ENCODE peak calls at places on chromosomes 7 and 10, in six cellular contexts. Q is bronchial epithelial cell, R is PC-3, P is GM12865, N is heart left ventricle, L is dorsolateral prefrontal cortex. S is an unnamed sample.

GRCh38 chr10:10677479-10677878 is 340.2 kb upstream of the CELF2 start:
- DNase-seq in Q (peak; percentile 78), R (peak; percentile 18), P (peak; percentile 82), N (peak; percentile 58), L (no peak), S (peak; percentile 14)

GRCh38 chr7:128922496-128923410 is 12.2 kb upstream of the KCP start:
- DNase-seq in Q (no peak), R (no peak), P (no peak), N (no peak), L (no peak), S (no peak)

GRCh38 chr10:17793823-17794759 is 15.1 kb upstream of the MRC1 start:
- DNase-seq in Q (peak; percentile 8), R (no peak), P (no peak), N (no peak), L (no peak), S (no peak)

GRCh38 chr10:89332718-89333281 is 5.0 kb downstream of the IFIT3 start:
- DNase-seq in Q (peak; percentile 5), R (no peak), P (peak; percentile 84), N (no peak), L (no peak), S (no peak)

GRCh38 chr10:85175635-85176034 is 847.2 kb downstream of the CCSER2 start:
- DNase-seq in Q (no peak), R (no peak), P (no peak), N (no peak), L (no peak), S (no peak)

GRCh38 chr10:69757553-69758309 is 44.0 kb upstream of the COL13A1 start:
- DNase-seq in Q (no peak), R (peak; percentile 47), P (no peak), N (peak; percentile 40), L (peak; percentile 38), S (no peak)

GRCh38 chr10:5833814-5834213 is 20.6 kb upstream of the GDI2 start:
- DNase-seq in Q (no peak), R (no peak), P (no peak), N (no peak), L (no peak), S (no peak)

GRCh38 chr10:118045154-118045841 is 1.4 kb downstream of the RAB11FIP2 start:
- DNase-seq in Q (no peak), R (no peak), P (no peak), N (no peak), L (no peak), S (no peak)

DNA sequence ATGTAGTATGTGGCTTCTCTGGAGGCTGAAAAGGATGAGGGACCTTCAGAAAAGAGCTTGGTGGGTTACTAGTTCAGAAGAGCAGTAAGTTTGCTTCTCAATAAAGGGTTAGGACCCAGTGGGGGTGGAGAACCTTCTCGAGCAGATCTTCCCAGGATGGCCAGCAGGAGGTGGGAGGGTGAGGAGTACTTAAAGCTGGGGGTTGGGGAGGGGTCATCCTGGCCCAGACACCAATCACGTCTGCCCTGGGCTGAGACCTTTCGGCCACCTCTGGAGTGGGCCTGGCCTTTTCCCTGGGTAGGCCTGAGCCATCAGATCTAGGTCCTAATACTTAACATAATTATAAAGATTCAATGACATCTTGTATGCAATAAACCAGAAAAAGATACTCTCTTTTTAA is 149.0 kb upstream of the TCF7L2 start:
- DNase-seq in Q (no peak), R (no peak), P (no peak), N (no peak), L (no peak), S (no peak)
- TF ChIP-seq CTCF in Q (no peak), R (no peak), P (no peak), N (no peak), L (no peak), S (no peak)

GRCh38 chr7:50978633-50979215 is 196.0 kb upstream of the GRB10 start:
- DNase-seq in Q (no peak), R (peak; percentile 55), P (no peak), N (no peak), L (no peak), S (no peak)
- TF ChIP-seq CTCF in Q (no peak), R (peak; percentile 49), P (no peak), N (no peak), L (no peak), S (no peak)

DNA sequence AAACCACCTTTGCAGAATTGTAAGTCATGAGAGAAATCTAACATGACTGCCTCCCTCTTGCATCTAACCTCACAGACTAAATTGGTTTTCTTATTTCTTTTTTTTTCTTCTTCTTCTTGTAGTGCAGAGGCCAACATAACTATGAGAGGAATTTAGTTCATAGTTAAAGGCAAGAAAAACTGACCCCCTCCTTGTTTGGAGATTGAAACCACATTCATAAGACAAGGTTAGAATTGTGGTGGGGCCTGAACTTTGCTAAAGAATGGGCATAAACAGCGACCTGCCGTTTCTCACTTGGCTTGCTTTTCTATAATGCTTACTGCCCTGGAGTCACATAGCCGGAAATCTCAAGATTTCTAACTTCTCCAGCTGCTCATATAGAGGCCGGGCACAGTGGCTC is 2.4 kb upstream of the POLM start:
- DNase-seq in Q (no peak), R (no peak), P (no peak), N (no peak), L (no peak), S (no peak)
- TF ChIP-seq CTCF in Q (no peak), R (no peak), P (no peak), N (no peak), L (no peak), S (no peak)

DNA sequence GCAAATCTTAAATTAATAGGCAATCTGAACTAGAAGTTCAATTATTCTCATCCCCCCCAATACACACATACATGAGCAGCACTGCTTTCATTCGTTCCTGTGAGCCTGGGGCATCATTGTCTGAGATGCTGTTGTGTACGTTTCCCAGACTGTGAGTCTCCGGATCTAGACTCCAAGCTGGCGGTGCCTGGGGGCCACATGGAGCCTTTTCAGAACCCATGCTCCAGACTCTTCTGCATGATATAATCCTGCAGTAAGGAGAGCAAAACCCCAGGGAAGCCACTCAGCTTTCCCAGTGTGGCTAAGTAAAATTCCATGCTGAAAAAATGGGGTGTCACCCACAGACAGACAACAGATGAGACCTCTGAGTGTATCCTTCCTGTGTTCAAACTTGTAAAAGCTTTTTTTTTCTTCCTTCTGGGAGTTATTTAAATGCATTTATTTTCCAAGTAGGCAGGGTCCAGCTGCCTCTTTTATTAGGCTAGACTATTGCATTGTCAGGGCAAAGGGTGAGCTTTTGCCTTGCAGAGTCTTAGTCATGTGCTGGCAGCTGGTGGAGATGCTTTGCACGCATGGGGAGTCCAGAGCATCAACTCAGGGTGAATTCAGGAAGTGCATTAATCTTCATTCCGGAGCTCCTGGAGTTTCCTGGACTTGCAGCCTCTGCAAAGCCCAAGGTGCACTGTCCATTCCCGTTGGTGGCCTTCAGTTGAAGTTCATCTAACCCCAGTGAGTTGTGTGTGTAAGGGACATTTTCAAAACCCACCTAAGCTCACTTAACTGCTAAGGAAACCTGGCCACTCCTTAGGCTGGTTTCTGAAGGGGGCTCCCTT is 185.7 kb upstream of the ADO start:
- DNase-seq in Q (no peak), R (peak; percentile 99), P (peak; percentile 61), N (no peak), L (no peak), S (no peak)
- TF ChIP-seq CTCF in Q (no peak), R (no peak), P (no peak), N (no peak), L (no peak), S (no peak)

GRCh38 chr7:41603985-41604384 is 98.9 kb downstream of the INHBA start:
- DNase-seq in Q (no peak), R (no peak), P (no peak), N (no peak), L (no peak), S (no peak)

DNA sequence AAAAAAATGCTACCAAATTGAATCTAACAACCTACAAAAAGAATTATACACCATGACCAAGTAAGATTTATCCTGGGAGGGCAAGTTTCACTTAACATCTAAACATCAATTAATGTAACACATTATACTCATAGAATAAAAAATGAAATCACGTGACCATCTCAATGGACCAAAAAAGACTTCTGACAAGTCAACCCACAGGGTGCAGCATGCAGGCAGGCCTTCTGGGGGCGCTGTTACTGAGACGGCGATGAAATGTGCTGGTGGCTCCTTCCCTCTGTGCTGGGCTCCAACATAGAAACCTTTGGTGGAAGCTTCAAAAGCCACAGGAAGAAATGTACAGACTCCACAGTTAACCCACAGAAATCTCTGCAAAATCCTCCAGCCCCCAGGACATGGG is 103.1 kb downstream of the INHBA start:
- DNase-seq in Q (no peak), R (no peak), P (no peak), N (no peak), L (no peak), S (no peak)
- TF ChIP-seq CTCF in Q (no peak), R (peak; percentile 46), P (no peak), N (no peak), L (no peak), S (peak; percentile 27)

GRCh38 chr10:57593983-57594573 is 673.6 kb downstream of the IPMK start:
- DNase-seq in Q (no peak), R (peak; percentile 28), P (no peak), N (no peak), L (no peak), S (no peak)
- TF ChIP-seq CTCF in Q (no peak), R (peak; percentile 48), P (no peak), N (no peak), L (peak; percentile 8), S (peak; percentile 45)

DNA sequence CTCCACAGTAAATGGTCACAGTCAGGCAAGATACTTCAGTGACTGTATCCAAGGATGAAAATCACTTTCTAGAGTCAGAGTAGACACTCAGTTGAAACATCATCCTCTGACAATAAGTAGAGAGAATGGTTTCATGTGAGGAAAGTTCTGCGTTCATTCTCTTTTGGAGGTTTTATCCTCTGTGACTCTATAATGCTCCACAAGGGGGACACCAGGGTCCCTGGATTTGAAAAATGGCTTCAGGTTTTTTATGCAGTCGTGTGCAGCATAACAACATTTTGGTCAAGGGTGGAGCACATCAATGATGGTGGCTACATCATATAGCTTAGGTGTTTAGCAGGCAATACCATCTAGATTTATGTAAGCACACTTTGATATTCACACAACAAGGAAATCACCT is 40.4 kb downstream of the TMEM168 start:
- DNase-seq in Q (no peak), R (no peak), P (no peak), N (no peak), L (no peak), S (no peak)
- TF ChIP-seq CTCF in Q (no peak), R (peak; percentile 25), P (no peak), N (no peak), L (no peak), S (peak; percentile 27)

S was measured in progenitor cell of endocrine pancreas.